ENCODE peak calls at places on chromosomes 16 and 17, in nine cellular contexts. One of them, this sample, is unnamed.

GRCh38 chr16:86874141-86874540 is 295.8 kb downstream of the FOXL1 start:
- DNase-seq in NCI-H524: no peak
- DNase-seq in SK-MEL-5: peak
- DNase-seq in mesothelial cell of epicardium: no peak
- DNase-seq in activated gamma-delta T cell treated with anti-CD3 and anti-CD28 coated beads, Interleukin-2, amount 50 U/mL, for 16 hours: no peak
- DNase-seq in stimulated activated CD8-positive, alpha-beta memory T cell treated with anti-CD3 and anti-CD28 coated beads, Interleukin-2, amount 100 ng/mL, for 48 hours: no peak
- DNase-seq in T-helper 9 cell: no peak
- DNase-seq in left kidney: no peak
- DNase-seq in fibroblast of gingiva: no peak
- DNase-seq in this sample: peak

GRCh38 chr17:4769628-4770027 is 2.1 kb upstream of the TM4SF5 start:
- DNase-seq in NCI-H524: no peak
- DNase-seq in SK-MEL-5: no peak
- DNase-seq in mesothelial cell of epicardium: no peak
- DNase-seq in activated gamma-delta T cell treated with anti-CD3 and anti-CD28 coated beads, Interleukin-2, amount 50 U/mL, for 16 hours: no peak
- DNase-seq in stimulated activated CD8-positive, alpha-beta memory T cell treated with anti-CD3 and anti-CD28 coated beads, Interleukin-2, amount 100 ng/mL, for 48 hours: no peak
- DNase-seq in T-helper 9 cell: no peak
- DNase-seq in left kidney: no peak
- DNase-seq in fibroblast of gingiva: no peak
- DNase-seq in this sample: no peak

GRCh38 chr16:68065716-68066305 is 19.4 kb upstream of the NFATC3 start:
- DNase-seq in NCI-H524: no peak
- DNase-seq in SK-MEL-5: no peak
- DNase-seq in mesothelial cell of epicardium: no peak
- DNase-seq in activated gamma-delta T cell treated with anti-CD3 and anti-CD28 coated beads, Interleukin-2, amount 50 U/mL, for 16 hours: no peak
- DNase-seq in stimulated activated CD8-positive, alpha-beta memory T cell treated with anti-CD3 and anti-CD28 coated beads, Interleukin-2, amount 100 ng/mL, for 48 hours: no peak
- DNase-seq in T-helper 9 cell: no peak
- DNase-seq in left kidney: no peak
- DNase-seq in fibroblast of gingiva: peak
- DNase-seq in this sample: no peak

GRCh38 chr16:17275076-17275732 is 195.6 kb downstream of the XYLT1 start:
- DNase-seq in NCI-H524: no peak
- DNase-seq in SK-MEL-5: no peak
- DNase-seq in mesothelial cell of epicardium: no peak
- DNase-seq in activated gamma-delta T cell treated with anti-CD3 and anti-CD28 coated beads, Interleukin-2, amount 50 U/mL, for 16 hours: no peak
- DNase-seq in stimulated activated CD8-positive, alpha-beta memory T cell treated with anti-CD3 and anti-CD28 coated beads, Interleukin-2, amount 100 ng/mL, for 48 hours: peak
- DNase-seq in T-helper 9 cell: no peak
- DNase-seq in left kidney: no peak
- DNase-seq in fibroblast of gingiva: no peak
- DNase-seq in this sample: no peak

GRCh38 chr16:67555795-67556212 is 6.5 kb upstream of the CTCF start:
- DNase-seq in NCI-H524: no peak
- DNase-seq in SK-MEL-5: no peak
- DNase-seq in mesothelial cell of epicardium: no peak
- DNase-seq in activated gamma-delta T cell treated with anti-CD3 and anti-CD28 coated beads, Interleukin-2, amount 50 U/mL, for 16 hours: no peak
- DNase-seq in stimulated activated CD8-positive, alpha-beta memory T cell treated with anti-CD3 and anti-CD28 coated beads, Interleukin-2, amount 100 ng/mL, for 48 hours: no peak
- DNase-seq in T-helper 9 cell: no peak
- DNase-seq in left kidney: no peak
- DNase-seq in fibroblast of gingiva: peak
- DNase-seq in this sample: no peak

GRCh38 chr16:69166221-69166833 is 20.6 kb upstream of the SNTB2 start:
- DNase-seq in NCI-H524: no peak
- DNase-seq in SK-MEL-5: peak
- DNase-seq in mesothelial cell of epicardium: no peak
- DNase-seq in activated gamma-delta T cell treated with anti-CD3 and anti-CD28 coated beads, Interleukin-2, amount 50 U/mL, for 16 hours: peak
- DNase-seq in stimulated activated CD8-positive, alpha-beta memory T cell treated with anti-CD3 and anti-CD28 coated beads, Interleukin-2, amount 100 ng/mL, for 48 hours: peak
- DNase-seq in T-helper 9 cell: no peak
- DNase-seq in left kidney: peak
- DNase-seq in fibroblast of gingiva: no peak
- DNase-seq in this sample: no peak

GRCh38 chr17:65698381-65699061 is 137.1 kb upstream of the AXIN2 start:
- DNase-seq in NCI-H524: no peak
- DNase-seq in SK-MEL-5: no peak
- DNase-seq in mesothelial cell of epicardium: no peak
- DNase-seq in activated gamma-delta T cell treated with anti-CD3 and anti-CD28 coated beads, Interleukin-2, amount 50 U/mL, for 16 hours: no peak
- DNase-seq in stimulated activated CD8-positive, alpha-beta memory T cell treated with anti-CD3 and anti-CD28 coated beads, Interleukin-2, amount 100 ng/mL, for 48 hours: no peak
- DNase-seq in T-helper 9 cell: no peak
- DNase-seq in left kidney: peak
- DNase-seq in fibroblast of gingiva: no peak
- DNase-seq in this sample: peak

GRCh38 chr16:67562526-67562917 is at the start of gene CTCF:
- DNase-seq in NCI-H524: no peak
- DNase-seq in SK-MEL-5: peak
- DNase-seq in mesothelial cell of epicardium: peak
- DNase-seq in activated gamma-delta T cell treated with anti-CD3 and anti-CD28 coated beads, Interleukin-2, amount 50 U/mL, for 16 hours: peak
- DNase-seq in stimulated activated CD8-positive, alpha-beta memory T cell treated with anti-CD3 and anti-CD28 coated beads, Interleukin-2, amount 100 ng/mL, for 48 hours: peak
- DNase-seq in T-helper 9 cell: peak
- DNase-seq in left kidney: peak
- DNase-seq in fibroblast of gingiva: peak
- DNase-seq in this sample: peak

GRCh38 chr17:19238167-19238505 is 970 bp downstream of the EPN2 start:
- DNase-seq in NCI-H524: no peak
- DNase-seq in SK-MEL-5: no peak
- DNase-seq in mesothelial cell of epicardium: no peak
- DNase-seq in activated gamma-delta T cell treated with anti-CD3 and anti-CD28 coated beads, Interleukin-2, amount 50 U/mL, for 16 hours: no peak
- DNase-seq in stimulated activated CD8-positive, alpha-beta memory T cell treated with anti-CD3 and anti-CD28 coated beads, Interleukin-2, amount 100 ng/mL, for 48 hours: no peak
- DNase-seq in T-helper 9 cell: no peak
- DNase-seq in left kidney: peak
- DNase-seq in fibroblast of gingiva: no peak
- DNase-seq in this sample: peak

GRCh38 chr16:52469775-52470174 is 77.2 kb downstream of the TOX3 start:
- DNase-seq in NCI-H524: no peak
- DNase-seq in SK-MEL-5: no peak
- DNase-seq in mesothelial cell of epicardium: no peak
- DNase-seq in activated gamma-delta T cell treated with anti-CD3 and anti-CD28 coated beads, Interleukin-2, amount 50 U/mL, for 16 hours: no peak
- DNase-seq in stimulated activated CD8-positive, alpha-beta memory T cell treated with anti-CD3 and anti-CD28 coated beads, Interleukin-2, amount 100 ng/mL, for 48 hours: no peak
- DNase-seq in T-helper 9 cell: no peak
- DNase-seq in left kidney: no peak
- DNase-seq in fibroblast of gingiva: no peak
- DNase-seq in this sample: peak

GRCh38 chr17:67212716-67213417 is 32.1 kb downstream of the HELZ start:
- DNase-seq in NCI-H524: no peak
- DNase-seq in SK-MEL-5: no peak
- DNase-seq in mesothelial cell of epicardium: no peak
- DNase-seq in activated gamma-delta T cell treated with anti-CD3 and anti-CD28 coated beads, Interleukin-2, amount 50 U/mL, for 16 hours: no peak
- DNase-seq in stimulated activated CD8-positive, alpha-beta memory T cell treated with anti-CD3 and anti-CD28 coated beads, Interleukin-2, amount 100 ng/mL, for 48 hours: no peak
- DNase-seq in T-helper 9 cell: no peak
- DNase-seq in left kidney: no peak
- DNase-seq in fibroblast of gingiva: peak
- DNase-seq in this sample: no peak

GRCh38 chr17:2395258-2396170 is 5.3 kb downstream of the MNT start:
- DNase-seq in NCI-H524: no peak
- DNase-seq in SK-MEL-5: no peak
- DNase-seq in mesothelial cell of epicardium: no peak
- DNase-seq in activated gamma-delta T cell treated with anti-CD3 and anti-CD28 coated beads, Interleukin-2, amount 50 U/mL, for 16 hours: no peak
- DNase-seq in stimulated activated CD8-positive, alpha-beta memory T cell treated with anti-CD3 and anti-CD28 coated beads, Interleukin-2, amount 100 ng/mL, for 48 hours: no peak
- DNase-seq in T-helper 9 cell: no peak
- DNase-seq in left kidney: peak
- DNase-seq in fibroblast of gingiva: peak
- DNase-seq in this sample: peak

GRCh38 chr16:3038256-3038655 is 1.5 kb upstream of the BICDL2 start:
- DNase-seq in NCI-H524: no peak
- DNase-seq in SK-MEL-5: no peak
- DNase-seq in mesothelial cell of epicardium: no peak
- DNase-seq in activated gamma-delta T cell treated with anti-CD3 and anti-CD28 coated beads, Interleukin-2, amount 50 U/mL, for 16 hours: no peak
- DNase-seq in stimulated activated CD8-positive, alpha-beta memory T cell treated with anti-CD3 and anti-CD28 coated beads, Interleukin-2, amount 100 ng/mL, for 48 hours: no peak
- DNase-seq in T-helper 9 cell: no peak
- DNase-seq in left kidney: no peak
- DNase-seq in fibroblast of gingiva: no peak
- DNase-seq in this sample: peak

GRCh38 chr17:73320601-73321264 is 8.9 kb upstream of the CDC42EP4 start:
- DNase-seq in NCI-H524: no peak
- DNase-seq in SK-MEL-5: no peak
- DNase-seq in mesothelial cell of epicardium: no peak
- DNase-seq in activated gamma-delta T cell treated with anti-CD3 and anti-CD28 coated beads, Interleukin-2, amount 50 U/mL, for 16 hours: no peak
- DNase-seq in stimulated activated CD8-positive, alpha-beta memory T cell treated with anti-CD3 and anti-CD28 coated beads, Interleukin-2, amount 100 ng/mL, for 48 hours: no peak
- DNase-seq in T-helper 9 cell: no peak
- DNase-seq in left kidney: peak
- DNase-seq in fibroblast of gingiva: peak
- DNase-seq in this sample: no peak

GRCh38 chr17:83083368-83084201 is 4.2 kb downstream of the METRNL start:
- DNase-seq in NCI-H524: no peak
- DNase-seq in SK-MEL-5: no peak
- DNase-seq in mesothelial cell of epicardium: no peak
- DNase-seq in activated gamma-delta T cell treated with anti-CD3 and anti-CD28 coated beads, Interleukin-2, amount 50 U/mL, for 16 hours: peak
- DNase-seq in stimulated activated CD8-positive, alpha-beta memory T cell treated with anti-CD3 and anti-CD28 coated beads, Interleukin-2, amount 100 ng/mL, for 48 hours: peak
- DNase-seq in T-helper 9 cell: peak
- DNase-seq in left kidney: peak
- DNase-seq in fibroblast of gingiva: peak
- DNase-seq in this sample: peak

GRCh38 chr16:57091990-57092785 is at the start of gene CPNE2:
- DNase-seq in NCI-H524: peak
- DNase-seq in SK-MEL-5: peak
- DNase-seq in mesothelial cell of epicardium: peak
- DNase-seq in activated gamma-delta T cell treated with anti-CD3 and anti-CD28 coated beads, Interleukin-2, amount 50 U/mL, for 16 hours: no peak
- DNase-seq in stimulated activated CD8-positive, alpha-beta memory T cell treated with anti-CD3 and anti-CD28 coated beads, Interleukin-2, amount 100 ng/mL, for 48 hours: no peak
- DNase-seq in T-helper 9 cell: peak
- DNase-seq in left kidney: peak
- DNase-seq in fibroblast of gingiva: peak
- DNase-seq in this sample: peak

GRCh38 chr17:75572713-75573539 is 14.7 kb upstream of the MYO15B start:
- DNase-seq in NCI-H524: no peak
- DNase-seq in SK-MEL-5: no peak
- DNase-seq in mesothelial cell of epicardium: no peak
- DNase-seq in activated gamma-delta T cell treated with anti-CD3 and anti-CD28 coated beads, Interleukin-2, amount 50 U/mL, for 16 hours: no peak
- DNase-seq in stimulated activated CD8-positive, alpha-beta memory T cell treated with anti-CD3 and anti-CD28 coated beads, Interleukin-2, amount 100 ng/mL, for 48 hours: no peak
- DNase-seq in T-helper 9 cell: no peak
- DNase-seq in left kidney: no peak
- DNase-seq in fibroblast of gingiva: no peak
- DNase-seq in this sample: no peak

GRCh38 chr17:45320349-45320930 is 3.6 kb upstream of the MAP3K14 start:
- DNase-seq in NCI-H524: no peak
- DNase-seq in SK-MEL-5: no peak
- DNase-seq in mesothelial cell of epicardium: no peak
- DNase-seq in activated gamma-delta T cell treated with anti-CD3 and anti-CD28 coated beads, Interleukin-2, amount 50 U/mL, for 16 hours: no peak
- DNase-seq in stimulated activated CD8-positive, alpha-beta memory T cell treated with anti-CD3 and anti-CD28 coated beads, Interleukin-2, amount 100 ng/mL, for 48 hours: no peak
- DNase-seq in T-helper 9 cell: peak
- DNase-seq in left kidney: no peak
- DNase-seq in fibroblast of gingiva: no peak
- DNase-seq in this sample: no peak

GRCh38 chr16:88888057-88888777 is 21.8 kb upstream of the PABPN1L start:
- DNase-seq in NCI-H524: no peak
- DNase-seq in SK-MEL-5: no peak
- DNase-seq in mesothelial cell of epicardium: no peak
- DNase-seq in activated gamma-delta T cell treated with anti-CD3 and anti-CD28 coated beads, Interleukin-2, amount 50 U/mL, for 16 hours: no peak
- DNase-seq in stimulated activated CD8-positive, alpha-beta memory T cell treated with anti-CD3 and anti-CD28 coated beads, Interleukin-2, amount 100 ng/mL, for 48 hours: no peak
- DNase-seq in T-helper 9 cell: no peak
- DNase-seq in left kidney: no peak
- DNase-seq in fibroblast of gingiva: no peak
- DNase-seq in this sample: no peak

GRCh38 chr17:74180336-74180735 is 23.1 kb upstream of the RPL38 start:
- DNase-seq in NCI-H524: no peak
- DNase-seq in SK-MEL-5: no peak
- DNase-seq in mesothelial cell of epicardium: no peak
- DNase-seq in activated gamma-delta T cell treated with anti-CD3 and anti-CD28 coated beads, Interleukin-2, amount 50 U/mL, for 16 hours: no peak
- DNase-seq in stimulated activated CD8-positive, alpha-beta memory T cell treated with anti-CD3 and anti-CD28 coated beads, Interleukin-2, amount 100 ng/mL, for 48 hours: no peak
- DNase-seq in T-helper 9 cell: no peak
- DNase-seq in left kidney: peak
- DNase-seq in fibroblast of gingiva: no peak
- DNase-seq in this sample: no peak

GRCh38 chr17:62628845-62629555 is 1.5 kb downstream of the MRC2 start:
- DNase-seq in NCI-H524: no peak
- DNase-seq in SK-MEL-5: no peak
- DNase-seq in mesothelial cell of epicardium: no peak
- DNase-seq in activated gamma-delta T cell treated with anti-CD3 and anti-CD28 coated beads, Interleukin-2, amount 50 U/mL, for 16 hours: no peak
- DNase-seq in stimulated activated CD8-positive, alpha-beta memory T cell treated with anti-CD3 and anti-CD28 coated beads, Interleukin-2, amount 100 ng/mL, for 48 hours: no peak
- DNase-seq in T-helper 9 cell: no peak
- DNase-seq in left kidney: peak
- DNase-seq in fibroblast of gingiva: peak
- DNase-seq in this sample: peak

GRCh38 chr16:27756206-27756970 is 206.4 kb downstream of the KATNIP start:
- DNase-seq in NCI-H524: no peak
- DNase-seq in SK-MEL-5: no peak
- DNase-seq in mesothelial cell of epicardium: no peak
- DNase-seq in activated gamma-delta T cell treated with anti-CD3 and anti-CD28 coated beads, Interleukin-2, amount 50 U/mL, for 16 hours: no peak
- DNase-seq in stimulated activated CD8-positive, alpha-beta memory T cell treated with anti-CD3 and anti-CD28 coated beads, Interleukin-2, amount 100 ng/mL, for 48 hours: no peak
- DNase-seq in T-helper 9 cell: no peak
- DNase-seq in left kidney: no peak
- DNase-seq in fibroblast of gingiva: no peak
- DNase-seq in this sample: no peak

GRCh38 chr17:75774988-75775668 is 9.5 kb upstream of the UNK start:
- DNase-seq in NCI-H524: no peak
- DNase-seq in SK-MEL-5: no peak
- DNase-seq in mesothelial cell of epicardium: no peak
- DNase-seq in activated gamma-delta T cell treated with anti-CD3 and anti-CD28 coated beads, Interleukin-2, amount 50 U/mL, for 16 hours: no peak
- DNase-seq in stimulated activated CD8-positive, alpha-beta memory T cell treated with anti-CD3 and anti-CD28 coated beads, Interleukin-2, amount 100 ng/mL, for 48 hours: no peak
- DNase-seq in T-helper 9 cell: no peak
- DNase-seq in left kidney: peak
- DNase-seq in fibroblast of gingiva: peak
- DNase-seq in this sample: peak

GRCh38 chr16:3243882-3244281 is 8.9 kb upstream of the ZNF200 start:
- DNase-seq in NCI-H524: no peak
- DNase-seq in SK-MEL-5: no peak
- DNase-seq in mesothelial cell of epicardium: no peak
- DNase-seq in activated gamma-delta T cell treated with anti-CD3 and anti-CD28 coated beads, Interleukin-2, amount 50 U/mL, for 16 hours: no peak
- DNase-seq in stimulated activated CD8-positive, alpha-beta memory T cell treated with anti-CD3 and anti-CD28 coated beads, Interleukin-2, amount 100 ng/mL, for 48 hours: no peak
- DNase-seq in T-helper 9 cell: no peak
- DNase-seq in left kidney: no peak
- DNase-seq in fibroblast of gingiva: no peak
- DNase-seq in this sample: no peak

GRCh38 chr16:24523569-24523968 is 15.8 kb upstream of the RBBP6 start:
- DNase-seq in NCI-H524: no peak
- DNase-seq in SK-MEL-5: no peak
- DNase-seq in mesothelial cell of epicardium: no peak
- DNase-seq in activated gamma-delta T cell treated with anti-CD3 and anti-CD28 coated beads, Interleukin-2, amount 50 U/mL, for 16 hours: no peak
- DNase-seq in stimulated activated CD8-positive, alpha-beta memory T cell treated with anti-CD3 and anti-CD28 coated beads, Interleukin-2, amount 100 ng/mL, for 48 hours: no peak
- DNase-seq in T-helper 9 cell: no peak
- DNase-seq in left kidney: peak
- DNase-seq in fibroblast of gingiva: no peak
- DNase-seq in this sample: peak

GRCh38 chr16:67672739-67673662 is 6.4 kb downstream of the C16orf86 start:
- DNase-seq in NCI-H524: peak
- DNase-seq in SK-MEL-5: peak
- DNase-seq in mesothelial cell of epicardium: no peak
- DNase-seq in activated gamma-delta T cell treated with anti-CD3 and anti-CD28 coated beads, Interleukin-2, amount 50 U/mL, for 16 hours: no peak
- DNase-seq in stimulated activated CD8-positive, alpha-beta memory T cell treated with anti-CD3 and anti-CD28 coated beads, Interleukin-2, amount 100 ng/mL, for 48 hours: no peak
- DNase-seq in T-helper 9 cell: peak
- DNase-seq in left kidney: peak
- DNase-seq in fibroblast of gingiva: peak
- DNase-seq in this sample: peak

GRCh38 chr17:18859256-18859655 is 1.3 kb downstream of the PRPSAP2 start:
- DNase-seq in NCI-H524: no peak
- DNase-seq in SK-MEL-5: no peak
- DNase-seq in mesothelial cell of epicardium: no peak
- DNase-seq in activated gamma-delta T cell treated with anti-CD3 and anti-CD28 coated beads, Interleukin-2, amount 50 U/mL, for 16 hours: no peak
- DNase-seq in stimulated activated CD8-positive, alpha-beta memory T cell treated with anti-CD3 and anti-CD28 coated beads, Interleukin-2, amount 100 ng/mL, for 48 hours: no peak
- DNase-seq in T-helper 9 cell: no peak
- DNase-seq in left kidney: peak
- DNase-seq in fibroblast of gingiva: peak
- DNase-seq in this sample: peak

GRCh38 chr17:61700252-61700651 is 109.2 kb upstream of the NACA2 start:
- DNase-seq in NCI-H524: no peak
- DNase-seq in SK-MEL-5: no peak
- DNase-seq in mesothelial cell of epicardium: no peak
- DNase-seq in activated gamma-delta T cell treated with anti-CD3 and anti-CD28 coated beads, Interleukin-2, amount 50 U/mL, for 16 hours: no peak
- DNase-seq in stimulated activated CD8-positive, alpha-beta memory T cell treated with anti-CD3 and anti-CD28 coated beads, Interleukin-2, amount 100 ng/mL, for 48 hours: no peak
- DNase-seq in T-helper 9 cell: no peak
- DNase-seq in left kidney: peak
- DNase-seq in fibroblast of gingiva: no peak
- DNase-seq in this sample: peak